ENCODE peak calls at places on chromosomes 2 and 18, in five cellular contexts. R, L, W, Q and X are unnamed samples.

GRCh38 chr18:48833701-48834394 is 116.9 kb downstream of the SMAD7 start:
- DNase-seq in R (peak; percentile 80), Q (no peak), L (peak; percentile 42), W (no peak), X (peak; percentile 20)

GRCh38 chr2:101127319-101128056 is 23.7 kb downstream of the TBC1D8 start:
- DNase-seq in Q (no peak), R (no peak), W (no peak), L (no peak), X (no peak)

GRCh38 chr2:113757059-113757657 is 716 bp upstream of the SLC35F5 start:
- DNase-seq in W (no peak), Q (no peak), R (no peak), L (no peak), X (no peak)

GRCh38 chr18:70387018-70387417 is 98.2 kb downstream of the SOCS6 start:
- DNase-seq in W (no peak), L (no peak), R (no peak), Q (no peak), X (no peak)

GRCh38 chr2:85655961-85656403 is 12.0 kb downstream of the SFTPB start:
- DNase-seq in Q (no peak), W (no peak), L (no peak), R (no peak), X (no peak)

GRCh38 chr2:102313025-102313424 is 1.7 kb downstream of the IL1RL1 start:
- DNase-seq in L (no peak), W (no peak), R (no peak), Q (no peak), X (no peak)

GRCh38 chr2:33126552-33126951 is 179.8 kb downstream of the LTBP1 start:
- DNase-seq in Q (no peak), L (no peak), W (no peak), R (no peak), X (no peak)

GRCh38 chr2:102166189-102166845 is 20.5 kb upstream of the IL1RL2 start:
- DNase-seq in Q (no peak), L (peak; percentile 44), R (no peak), W (peak; percentile 57), X (no peak)

GRCh38 chr18:60534539-60534938 is 162.0 kb upstream of the MC4R start:
- DNase-seq in R (no peak), Q (no peak), W (no peak), L (no peak), X (no peak)

GRCh38 chr2:98914713-98915580 is 21.1 kb downstream of the CRACDL start:
- DNase-seq in Q (no peak), L (no peak), R (no peak), W (no peak), X (no peak)

GRCh38 chr18:60892855-60893254 is 440.4 kb upstream of the CDH20 start:
- DNase-seq in R (no peak), W (no peak), L (peak; percentile 72), Q (no peak), X (no peak)

GRCh38 chr2:43212931-43213330 is 13.5 kb downstream of the ZFP36L2 start:
- DNase-seq in Q (peak; percentile 40), L (peak; percentile 85), W (peak; percentile 58), R (peak; percentile 23), X (no peak)

GRCh38 chr2:106037262-106037661 is 156.8 kb downstream of the UXS1 start:
- DNase-seq in L (no peak), R (no peak), Q (no peak), W (no peak), X (no peak)

GRCh38 chr2:240989451-240990265 is 8.8 kb upstream of the SNED1 start:
- DNase-seq in Q (peak; percentile 16), R (no peak), W (peak; percentile 45), L (peak; percentile 51), X (no peak)

GRCh38 chr2:98508690-98509054 is 64.0 kb downstream of the INPP4A start:
- DNase-seq in W (peak; percentile 46), L (peak; percentile 81), R (peak; percentile 60), Q (no peak), X (peak; percentile 15)

GRCh38 chr2:175892046-175892445 is 110.0 kb downstream of the LNPK start:
- DNase-seq in Q (no peak), L (no peak), W (no peak), R (no peak), X (no peak)

GRCh38 chr2:238151628-238152235 is 7.0 kb upstream of the ERFE start:
- DNase-seq in L (no peak), R (no peak), W (no peak), Q (no peak), X (no peak)

GRCh38 chr2:14182227-14182946 is 450.1 kb upstream of the LRATD1 start:
- DNase-seq in R (no peak), Q (no peak), L (no peak), W (no peak), X (no peak)

GRCh38 chr2:127597984-127598380 is 48.0 kb upstream of the GPR17 start:
- DNase-seq in Q (no peak), R (no peak), L (no peak), W (no peak), X (no peak)

GRCh38 chr18:44096016-44096415 is 584.7 kb upstream of the SETBP1 start:
- DNase-seq in W (no peak), R (no peak), L (no peak), Q (no peak), X (no peak)

GRCh38 chr2:126115975-126116374 is 540.0 kb upstream of the GYPC start:
- DNase-seq in W (no peak), R (no peak), L (no peak), Q (no peak), X (no peak)

GRCh38 chr18:23204589-23205235 is 69.4 kb downstream of the CABLES1 start:
- DNase-seq in R (no peak), L (no peak), W (no peak), Q (no peak), X (no peak)
- H3K9me3 ChIP-seq in R (no peaks in the 10 kb centered on the region), L (peaks cover 7% of the 10 kb centered on the region), W (no peaks in the 10 kb centered on the region), Q (no peaks in the 10 kb centered on the region), X (no peaks in the 10 kb centered on the region)

GRCh38 chr2:65054749-65055426 is 1.3 kb upstream of the CEP68 start:
- DNase-seq in L (no peak), R (no peak), Q (no peak), W (no peak), X (no peak)
- H3K4me3 ChIP-seq in L (no peak overlapping the region), R (peak overlapping the region; percentile 83), Q (no peak overlapping the region), W (no peak overlapping the region), X (no peak overlapping the region)

GRCh38 chr2:164496421-164496820 is 124.9 kb downstream of the GRB14 start:
- DNase-seq in W (no peak), R (no peak), L (no peak), Q (no peak), X (no peak)
- H3K27ac ChIP-seq in W (no peak overlapping the region), R (no peak overlapping the region), L (no peak overlapping the region), Q (peak overlapping the region; percentile 56), X (no peak overlapping the region)

GRCh38 chr2:112194480-112194879 is 56.3 kb downstream of the FBLN7 start:
- DNase-seq in R (no peak), Q (no peak), W (no peak), L (no peak), X (no peak)

GRCh38 chr2:112198780-112199179 is 56.1 kb downstream of the ZC3H8 start:
- DNase-seq in L (no peak), Q (no peak), W (no peak), R (no peak), X (no peak)

GRCh38 chr2:112199188-112199587 is 55.7 kb downstream of the ZC3H8 start:
- DNase-seq in W (no peak), R (no peak), L (no peak), Q (no peak), X (no peak)

DNA sequence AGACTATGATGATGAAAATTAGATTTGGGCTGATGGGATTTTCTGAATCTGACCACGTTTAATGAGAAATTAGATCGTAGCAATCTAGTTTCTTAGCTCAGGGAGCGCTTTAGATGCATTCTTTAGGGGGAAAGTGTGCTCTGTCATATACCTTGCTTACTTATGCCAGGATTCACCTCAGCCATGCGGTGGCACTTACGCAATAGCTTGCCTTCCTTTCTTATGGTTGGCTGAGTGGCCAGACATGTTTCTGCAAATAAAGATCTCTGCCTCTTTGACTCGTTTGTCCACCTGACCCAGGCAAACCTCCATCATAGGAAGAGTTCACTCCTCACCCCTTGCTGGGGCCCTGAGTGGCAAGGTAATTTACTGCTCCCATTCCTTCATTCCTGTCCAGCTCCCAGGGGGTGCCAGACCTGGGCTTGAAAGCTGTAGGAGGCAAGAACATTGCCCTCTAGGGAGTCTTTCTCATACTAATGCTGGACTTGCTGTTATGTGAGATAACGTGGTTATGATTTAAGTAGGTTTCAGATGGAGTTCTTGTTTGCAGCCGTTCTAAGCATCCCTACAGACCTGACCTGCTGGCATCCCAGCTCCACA is 57.1 kb downstream of the FBLN7 start:
- DNase-seq in R (no peak), L (no peak), W (no peak), Q (no peak), X (no peak)
- H3K9me3 ChIP-seq in R (no peaks in the 10 kb centered on the region), L (no peaks in the 10 kb centered on the region), W (no peaks in the 10 kb centered on the region), Q (no peaks in the 10 kb centered on the region), X (no peaks in the 10 kb centered on the region)